ENCODE peak calls at places on chromosomes 6 and 20, in four cellular contexts. M is OCI-LY7, P is hepatocyte, Y is PC-3. C is an unnamed sample.

GRCh38 chr6:144285798-144286502 is 815 bp downstream of the UTRN start:
- DNase-seq in P (peak; percentile 66), M (no peak), Y (peak; percentile 57), C (no peak)

GRCh38 chr6:29531668-29532067 is 27.9 kb downstream of the UBD start:
- DNase-seq in Y (peak; percentile 4), P (no peak), M (no peak), C (no peak)

GRCh38 chr6:159640322-159640721 is 52.7 kb downstream of the SOD2 start:
- DNase-seq in M (no peak), P (no peak), Y (no peak), C (no peak)

GRCh38 chr6:6696867-6697531 is 108.5 kb downstream of the LY86 start:
- DNase-seq in M (peak; percentile 57), Y (peak; percentile 90), P (peak; percentile 81), C (no peak)

GRCh38 chr6:7697432-7697819 is 28.5 kb upstream of the BMP6 start:
- DNase-seq in Y (peak; percentile 54), M (no peak), P (no peak), C (no peak)

GRCh38 chr6:2129076-2129695 is 116.2 kb downstream of the GMDS start:
- DNase-seq in P (no peak), Y (no peak), M (no peak), C (no peak)

GRCh38 chr20:4074877-4075455 is 59.6 kb upstream of the RNF24 start:
- DNase-seq in P (no peak), M (no peak), Y (no peak), C (no peak)

GRCh38 chr20:56817780-56818675 is 188.9 kb downstream of the TFAP2C start:
- DNase-seq in Y (no peak), P (no peak), M (no peak), C (no peak)

GRCh38 chr6:170178561-170179477 is 112.1 kb downstream of the DLL1 start:
- DNase-seq in P (no peak), Y (peak; percentile 93), M (no peak), C (no peak)

GRCh38 chr20:29689411-29690225 is 1567.8 kb upstream of the DEFB115 start:
- DNase-seq in M (no peak), Y (peak; percentile 9), P (no peak), C (no peak)

GRCh38 chr20:11186301-11187008 is 512.7 kb upstream of the JAG1 start:
- DNase-seq in Y (peak; percentile 13), P (no peak), M (no peak), C (no peak)

GRCh38 chr20:17442588-17442987 is 88.6 kb downstream of the BFSP1 start:
- DNase-seq in M (peak; percentile 4), P (no peak), Y (peak; percentile 32), C (no peak)

GRCh38 chr20:39111359-39112195 is 149.4 kb downstream of the DHX35 start:
- DNase-seq in M (no peak), Y (no peak), P (no peak), C (no peak)

GRCh38 chr6:159282351-159282750 is 113.2 kb downstream of the FNDC1 start:
- DNase-seq in M (no peak), Y (no peak), P (no peak), C (no peak)

GRCh38 chr6:130259140-130259539 is 36.4 kb upstream of the SAMD3 start:
- DNase-seq in P (no peak), Y (no peak), M (no peak), C (peak; percentile 47)

GRCh38 chr6:144008501-144009245 is 614 bp upstream of the PLAGL1 start:
- DNase-seq in M (no peak), P (no peak), Y (peak; percentile 11), C (no peak)

GRCh38 chr20:63622096-63622495 is 4.8 kb downstream of the GMEB2 start:
- DNase-seq in P (no peak), Y (no peak), M (no peak), C (no peak)

GRCh38 chr20:8132632-8133587 is 844 bp downstream of the PLCB1 start:
- DNase-seq in P (peak; percentile 13), Y (no peak), M (peak; percentile 51), C (no peak)

GRCh38 chr6:163585932-163586437 is 171.5 kb downstream of the QKI start:
- DNase-seq in M (no peak), P (peak; percentile 46), Y (peak; percentile 74), C (no peak)

GRCh38 chr20:62977613-62978558 is 25.4 kb downstream of the SLC17A9 start:
- DNase-seq in P (no peak), M (peak; percentile 83), Y (peak; percentile 62), C (peak; percentile 70)

GRCh38 chr6:131173680-131174079 is 38.4 kb downstream of the AKAP7 start:
- DNase-seq in P (no peak), M (no peak), Y (no peak), C (no peak)

DNA sequence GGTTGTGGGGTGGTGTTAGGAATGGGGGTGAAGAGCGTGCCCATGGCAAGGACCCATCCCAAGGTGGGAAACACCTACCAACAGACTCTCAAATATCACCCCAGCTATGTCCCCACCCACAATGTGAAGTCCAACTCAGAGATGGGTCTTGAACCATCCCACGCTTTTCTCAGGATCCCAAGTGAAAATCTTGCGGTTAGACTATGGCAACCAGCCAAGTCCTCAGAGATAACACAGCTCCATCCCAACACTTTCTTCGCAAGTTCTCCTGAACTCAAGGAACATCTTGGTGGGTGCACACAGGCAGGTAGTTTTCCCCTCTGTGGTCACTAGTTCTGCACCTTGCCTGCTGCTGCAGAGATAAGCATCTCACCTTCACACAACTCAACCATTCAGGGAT is 116.0 kb downstream of the CDC5L start:
- DNase-seq in M (no peak), Y (no peak), P (no peak), C (no peak)
- H3K9me2 ChIP-seq in M (no peaks in the 10 kb centered on the region), Y (peaks cover 4% of the 10 kb centered on the region), P (no peaks in the 10 kb centered on the region), C (no peaks in the 10 kb centered on the region)

GRCh38 chr20:5809495-5809894 is 59.3 kb downstream of the SHLD1 start:
- DNase-seq in M (no peak), Y (peak; percentile 12), P (no peak), C (no peak)
- TF ChIP-seq CTCF in M (peak; percentile 58), Y (peak; percentile 59), P (no peak), C (no peak)

GRCh38 chr6:34663887-34664269 is 32.7 kb downstream of the ILRUN start:
- DNase-seq in P (no peak), Y (no peak), M (no peak), C (no peak)
- H2AFZ ChIP-seq in P (no peak overlapping the region), Y (peak overlapping the region; percentile 28), M (no peak overlapping the region), C (no peak overlapping the region)

DNA sequence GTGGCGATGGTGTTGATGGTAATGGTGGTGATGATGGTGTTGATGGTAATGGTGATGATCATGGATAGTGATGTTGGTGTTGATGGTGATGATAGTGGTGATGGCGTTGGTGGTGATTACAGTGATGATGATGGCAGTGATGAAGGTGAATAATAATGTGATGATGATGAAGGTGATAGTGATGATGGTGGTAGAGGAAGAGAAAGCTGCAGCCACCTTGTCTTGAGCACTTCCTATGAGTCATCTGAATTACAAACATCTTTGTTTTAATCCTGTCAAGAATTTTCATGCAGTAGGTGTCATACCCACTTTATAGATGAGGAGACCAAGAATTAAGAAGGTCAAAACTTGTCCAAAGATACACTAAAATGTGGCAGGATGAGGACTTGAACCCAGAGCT is 242.4 kb downstream of the TAF4 start:
- DNase-seq in M (no peak), Y (no peak), P (no peak), C (no peak)
- H3K9me2 ChIP-seq in M (no peaks in the 10 kb centered on the region), Y (no peaks in the 10 kb centered on the region), P (no peaks in the 10 kb centered on the region), C (no peaks in the 10 kb centered on the region)